ENCODE peak calls at places on chromosomes 5 and 9, in seven cellular contexts. S is NB4, Z is uterus, V is lower lobe of right lung, O is RWPE1, Y is endodermal cell, Q is hepatocyte. R is an unnamed sample.

GRCh38 chr9:14341437-14342133 is 27.6 kb upstream of the NFIB start:
- DNase-seq in S (no peak), Z (no peak), V (no peak), O (no peak), Y (no peak), Q (no peak), R (no peak)

GRCh38 chr5:28301676-28302075 is 1263.3 kb upstream of the CDH9 start:
- DNase-seq in S (peak), Z (no peak), V (no peak), O (peak), Y (no peak), Q (peak), R (no peak)

GRCh38 chr9:123834907-123835562 is 94.9 kb downstream of the DENND1A start:
- DNase-seq in S (peak), Z (no peak), V (no peak), O (no peak), Y (no peak), Q (no peak), R (no peak)

GRCh38 chr5:62450259-62450658 is 37.7 kb downstream of the IPO11 start:
- DNase-seq in S (no peak), Z (no peak), V (no peak), O (no peak), Y (no peak), Q (no peak), R (no peak)

GRCh38 chr5:96957125-96958041 is 21.5 kb downstream of the LNPEP start:
- DNase-seq in S (peak), Z (no peak), V (no peak), O (no peak), Y (no peak), Q (no peak), R (no peak)

GRCh38 chr5:71600783-71601182 is 13.6 kb downstream of the MCCC2 start:
- DNase-seq in S (no peak), Z (no peak), V (no peak), O (no peak), Y (no peak), Q (no peak), R (no peak)

GRCh38 chr5:97388794-97389193 is 205.7 kb upstream of the RIOK2 start:
- DNase-seq in S (no peak), Z (no peak), V (no peak), O (peak), Y (no peak), Q (no peak), R (no peak)

GRCh38 chr5:131163315-131164119 is 1.5 kb downstream of the HINT1 start:
- DNase-seq in S (peak), Z (no peak), V (no peak), O (peak), Y (no peak), Q (peak), R (no peak)

GRCh38 chr5:180284161-180284560 is 7.7 kb downstream of the MAPK9 start:
- DNase-seq in S (peak), Z (no peak), V (no peak), O (no peak), Y (no peak), Q (no peak), R (no peak)

GRCh38 chr9:980621-981020 is 4.2 kb downstream of the DMRT3 start:
- DNase-seq in S (no peak), Z (no peak), V (no peak), O (no peak), Y (no peak), Q (no peak), R (no peak)

GRCh38 chr5:23528677-23529076 is 21.3 kb downstream of the PRDM9 start:
- DNase-seq in S (no peak), Z (no peak), V (no peak), O (no peak), Y (no peak), Q (no peak), R (no peak)

GRCh38 chr5:66367814-66368541 is 223.9 kb downstream of the SREK1 start:
- DNase-seq in S (no peak), Z (no peak), V (no peak), O (no peak), Y (no peak), Q (no peak), R (no peak)

GRCh38 chr9:89234636-89235035 is 56.0 kb upstream of the SHC3 start:
- DNase-seq in S (peak), Z (peak), V (peak), O (no peak), Y (peak), Q (no peak), R (no peak)

GRCh38 chr9:13900449-13900848 is 413.5 kb downstream of the NFIB start:
- DNase-seq in S (no peak), Z (no peak), V (no peak), O (peak), Y (no peak), Q (no peak), R (no peak)

GRCh38 chr5:65914644-65915196 is 11.7 kb upstream of the ERBIN start:
- DNase-seq in S (no peak), Z (no peak), V (no peak), O (no peak), Y (no peak), Q (peak), R (no peak)

GRCh38 chr5:173679909-173680626 is 63.6 kb upstream of the BOD1 start:
- DNase-seq in S (no peak), Z (no peak), V (no peak), O (no peak), Y (no peak), Q (no peak), R (no peak)

GRCh38 chr5:75331095-75332090 is 5.6 kb upstream of the HMGCR start:
- DNase-seq in S (no peak), Z (no peak), V (no peak), O (no peak), Y (no peak), Q (no peak), R (no peak)

GRCh38 chr5:149837680-149838269 is 106.8 kb downstream of the PDE6A start:
- DNase-seq in S (peak), Z (no peak), V (no peak), O (peak), Y (peak), Q (peak), R (no peak)

GRCh38 chr9:18297532-18297872 is 176.5 kb upstream of the ADAMTSL1 start:
- DNase-seq in S (peak), Z (no peak), V (no peak), O (peak), Y (peak), Q (no peak), R (no peak)

DNA sequence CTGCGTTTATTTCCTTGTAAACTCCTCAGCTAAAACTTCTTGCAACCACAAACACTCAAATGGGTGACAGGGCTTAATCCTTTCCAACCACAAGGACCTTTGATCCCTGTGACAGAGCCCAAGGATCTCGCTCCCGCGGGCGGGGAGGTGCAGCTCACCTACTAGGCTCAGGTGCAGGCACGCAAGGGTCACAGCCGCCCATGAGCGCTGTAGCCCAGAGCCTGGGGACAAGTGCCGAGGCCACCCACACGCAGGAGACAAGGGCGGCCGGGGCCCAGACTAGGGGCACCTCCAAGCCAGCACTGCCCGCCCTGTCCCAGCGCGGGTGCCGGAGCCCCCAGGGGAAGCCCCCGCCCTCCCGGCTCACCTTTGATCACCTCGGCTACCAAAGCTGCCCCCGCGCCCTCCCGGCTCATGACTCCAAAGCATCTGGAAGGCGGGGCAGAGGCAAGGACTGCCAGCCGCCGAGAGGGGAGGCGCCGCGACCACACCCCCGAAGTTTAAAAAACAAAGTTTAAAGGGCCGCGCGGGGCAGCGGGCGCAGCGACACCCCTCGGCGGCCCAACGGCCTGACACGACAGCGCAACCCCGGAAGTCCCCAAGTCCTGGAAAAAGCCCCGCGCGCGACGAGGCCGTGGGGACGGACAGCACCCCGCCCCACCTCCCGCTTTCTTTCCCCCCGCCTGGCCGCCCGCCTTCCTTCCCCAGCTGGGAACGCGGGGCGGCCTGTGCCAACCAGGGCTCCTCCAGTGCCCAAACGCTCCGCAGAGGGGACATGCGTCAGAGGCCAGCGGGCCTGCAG is 53.0 kb downstream of the CDC14B start:
- DNase-seq in S (peak), Z (peak), V (peak), O (peak), Y (peak), Q (peak), R (no peak)
- TF ChIP-seq CTCF in S (peak), Z (peak), V (peak), O (peak), Y (peak), Q (peak), R (peak)

DNA sequence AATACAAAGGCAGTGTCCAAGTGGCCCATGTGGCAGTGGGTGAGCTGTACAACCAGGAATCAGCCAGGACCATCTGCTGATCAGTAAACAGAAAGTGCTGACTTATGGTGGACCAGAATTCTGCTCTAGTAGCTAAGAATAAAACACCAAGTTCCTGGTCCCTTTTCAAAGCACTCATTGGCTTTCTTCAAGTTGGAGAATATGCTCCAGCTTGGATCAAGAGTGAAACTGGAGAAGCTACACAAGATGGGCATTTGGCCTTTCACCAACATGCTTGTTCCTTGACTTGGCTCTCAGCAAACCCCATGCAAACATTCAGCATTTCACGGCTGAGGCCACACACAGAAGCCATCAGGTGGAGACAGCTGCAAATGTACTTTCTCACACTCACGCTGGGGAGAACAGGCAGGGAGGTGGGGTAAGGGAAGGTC is 32.1 kb downstream of the MARCHF3 start:
- DNase-seq in S (no peak), Z (no peak), V (no peak), O (no peak), Y (peak), Q (no peak), R (no peak)
- TF ChIP-seq CTCF in S (no peak), Z (no peak), V (no peak), O (no peak), Y (no peak), Q (no peak), R (no peak)

GRCh38 chr9:112921549-112921948 is 30.9 kb upstream of the SLC46A2 start:
- DNase-seq in S (peak), Z (no peak), V (no peak), O (peak), Y (peak), Q (peak), R (no peak)
- TF ChIP-seq CTCF in S (peak), Z (peak), V (peak), O (peak), Y (peak), Q (peak), R (peak)

DNA sequence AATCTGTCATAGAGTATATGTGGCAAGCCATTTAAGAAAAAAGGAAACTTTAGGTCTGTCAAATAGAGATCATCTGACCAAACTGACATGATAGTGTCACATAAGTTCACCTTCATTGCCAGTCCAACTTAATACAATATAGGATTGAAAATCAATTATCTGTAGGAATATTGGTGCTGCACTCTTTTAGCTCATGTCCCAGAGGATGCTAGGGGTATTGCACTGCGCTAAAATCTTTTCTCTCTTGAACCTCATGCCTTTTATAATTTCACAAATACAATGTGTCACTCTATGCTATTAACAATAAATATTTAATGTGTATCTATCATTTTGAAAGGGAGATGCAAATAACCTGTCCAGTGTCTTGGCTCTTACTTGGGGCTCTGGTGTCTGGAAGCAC is 72.4 kb upstream of the FAM120A start:
- DNase-seq in S (no peak), Z (no peak), V (no peak), O (no peak), Y (no peak), Q (no peak), R (no peak)
- TF ChIP-seq CTCF in S (no peak), Z (no peak), V (no peak), O (peak), Y (peak), Q (no peak), R (peak)

DNA sequence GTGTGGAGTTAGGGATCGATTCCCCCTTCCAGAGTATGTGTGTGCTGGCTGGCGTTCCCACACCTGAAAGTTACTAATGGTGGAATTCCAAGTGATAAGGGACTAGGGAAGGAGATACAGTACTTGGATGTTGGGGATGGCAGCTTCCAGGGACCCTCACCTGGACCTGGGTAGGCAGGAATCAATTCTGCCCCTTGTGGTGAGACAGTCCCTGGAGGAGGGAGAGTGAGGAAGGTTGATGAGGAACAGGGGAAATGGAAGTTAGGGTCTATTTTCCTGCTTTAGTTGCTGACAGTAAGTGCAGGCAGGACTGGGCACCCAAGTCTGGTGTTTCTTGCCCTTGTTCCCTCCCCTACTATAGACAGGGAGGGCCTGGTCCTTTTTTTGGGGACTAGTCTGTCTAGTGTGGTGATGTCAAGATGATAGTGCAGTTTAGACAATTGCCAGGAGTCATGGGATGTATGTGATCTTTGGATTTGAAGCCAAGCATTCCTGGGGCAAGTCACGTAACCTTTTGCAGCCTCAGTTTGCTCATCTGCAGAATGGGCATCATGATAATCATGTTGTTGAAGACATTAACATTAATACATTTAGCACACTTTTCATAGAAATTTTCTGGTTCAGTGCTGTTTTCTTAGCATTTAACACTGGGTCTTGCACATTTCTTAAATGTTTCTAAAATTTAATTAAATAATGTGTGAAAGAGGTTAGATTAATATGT is 51.7 kb downstream of the DAB2IP start:
- DNase-seq in S (no peak), Z (no peak), V (no peak), O (no peak), Y (peak), Q (no peak), R (no peak)
- TF ChIP-seq CTCF in S (peak), Z (no peak), V (no peak), O (no peak), Y (peak), Q (no peak), R (peak)

DNA sequence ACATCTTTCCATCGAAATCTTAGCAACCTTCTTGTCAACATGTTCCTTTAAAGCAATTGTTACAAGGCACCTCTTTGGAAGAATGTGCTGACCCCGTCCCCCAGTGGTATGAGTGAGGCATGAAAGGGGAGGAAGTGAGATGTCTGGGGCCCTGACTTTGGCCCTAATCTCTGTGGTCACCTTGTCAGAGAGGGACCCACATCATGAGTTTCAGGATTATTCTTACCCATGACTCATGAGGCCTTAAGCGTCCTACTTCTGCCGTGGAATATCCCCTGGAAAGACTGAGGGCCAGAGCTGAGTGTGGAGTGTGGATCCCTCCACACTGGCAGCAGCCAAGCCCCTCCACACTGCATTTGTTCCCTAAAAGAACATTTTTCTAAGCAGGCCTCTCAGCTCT is 81.2 kb downstream of the FSTL4 start:
- DNase-seq in S (no peak), Z (no peak), V (no peak), O (no peak), Y (no peak), Q (no peak), R (no peak)
- TF ChIP-seq CTCF in S (no peak), Z (no peak), V (no peak), O (no peak), Y (no peak), Q (no peak), R (no peak)

GRCh38 chr9:109640232-109641078 is 139.5 kb upstream of the PALM2AKAP2 start:
- DNase-seq in S (no peak), Z (peak), V (peak), O (peak), Y (peak), Q (peak), R (peak)
- TF ChIP-seq CTCF in S (no peak), Z (no peak), V (no peak), O (peak), Y (no peak), Q (no peak), R (peak)

GRCh38 chr5:134409321-134409720 is 2.4 kb downstream of the CDKN2AIPNL start:
- DNase-seq in S (no peak), Z (no peak), V (no peak), O (no peak), Y (no peak), Q (no peak), R (no peak)

GRCh38 chr5:134410822-134411221 is 859 bp downstream of the CDKN2AIPNL start:
- DNase-seq in S (no peak), Z (no peak), V (no peak), O (no peak), Y (no peak), Q (no peak), R (no peak)

GRCh38 chr5:134411228-134411545 is 494 bp downstream of the CDKN2AIPNL start:
- DNase-seq in S (no peak), Z (no peak), V (no peak), O (no peak), Y (no peak), Q (no peak), R (no peak)

GRCh38 chr5:134413046-134413445 is 1.4 kb upstream of the CDKN2AIPNL start:
- DNase-seq in S (no peak), Z (no peak), V (no peak), O (no peak), Y (no peak), Q (no peak), R (no peak)

GRCh38 chr5:134411546-134412266 is at the start of gene CDKN2AIPNL:
- DNase-seq in S (peak), Z (peak), V (peak), O (peak), Y (peak), Q (peak), R (peak)
- TF ChIP-seq CTCF in S (peak), Z (peak), V (peak), O (peak), Y (peak), Q (peak), R (peak)

R was measured in chondrocyte.